ENCODE peak calls at places on chromosomes 2 and 18, in four cellular contexts. W is stomach, A is Peyer's patch, E is SK-N-SH. O is an unnamed sample.

GRCh38 chr2:172995323-172996244 is 80.1 kb upstream of the MAP3K20 start:
- DNase-seq in W (no peak), A (no peak), E (no peak), O (no peak)

GRCh38 chr2:83742117-83742782 is 716.8 kb downstream of the SUCLG1 start:
- DNase-seq in W (no peak), A (no peak), E (peak; percentile 1), O (no peak)

GRCh38 chr2:149410701-149411484 is 80.5 kb downstream of the LYPD6 start:
- DNase-seq in W (no peak), A (no peak), E (no peak), O (no peak)

GRCh38 chr2:189633392-189633811 is 27.9 kb upstream of the ASNSD1 start:
- DNase-seq in W (no peak), A (no peak), E (no peak), O (no peak)

GRCh38 chr2:187003611-187004010 is 154.6 kb upstream of the ZSWIM2 start:
- DNase-seq in W (no peak), A (no peak), E (no peak), O (no peak)

GRCh38 chr2:201807452-201807980 is 1.2 kb downstream of the CDK15 start:
- DNase-seq in W (no peak), A (no peak), E (peak; percentile 36), O (no peak)

GRCh38 chr2:3326871-3327270 is 50.7 kb downstream of the EIPR1 start:
- DNase-seq in W (no peak), A (no peak), E (no peak), O (no peak)

GRCh38 chr2:112714836-112715631 is 5.8 kb upstream of the NT5DC4 start:
- DNase-seq in W (no peak), A (no peak), E (no peak), O (no peak)

GRCh38 chr2:174717273-174717672 is 47.0 kb downstream of the CHRNA1 start:
- DNase-seq in W (no peak), A (no peak), E (no peak), O (no peak)

GRCh38 chr18:44588466-44588865 is 92.2 kb upstream of the SETBP1 start:
- DNase-seq in W (no peak), A (no peak), E (no peak), O (no peak)

GRCh38 chr2:180707867-180708205 is 272.6 kb upstream of the UBE2E3 start:
- DNase-seq in W (no peak), A (no peak), E (no peak), O (no peak)

GRCh38 chr2:215929602-215930335 is 83.6 kb downstream of the MREG start:
- DNase-seq in W (no peak), A (no peak), E (no peak), O (no peak)

GRCh38 chr2:176081993-176082884 is 1.5 kb downstream of the EVX2 start:
- DNase-seq in W (no peak), A (peak; percentile 54), E (peak; percentile 76), O (no peak)

GRCh38 chr2:130370490-130370889 is 14.6 kb downstream of the PTPN18 start:
- DNase-seq in W (no peak), A (no peak), E (no peak), O (peak; percentile 55)

GRCh38 chr2:109126501-109126860 is 2.5 kb upstream of the SH3RF3 start:
- DNase-seq in W (no peak), A (no peak), E (no peak), O (no peak)

GRCh38 chr18:8117008-8117376 is 492.2 kb upstream of the RAB12 start:
- DNase-seq in W (no peak), A (no peak), E (no peak), O (no peak)

GRCh38 chr2:145721681-145722080 is 1201.8 kb upstream of the ZEB2 start:
- DNase-seq in W (no peak), A (no peak), E (no peak), O (no peak)

GRCh38 chr18:79693561-79694205 is 14.1 kb downstream of the CTDP1 start:
- DNase-seq in W (no peak), A (no peak), E (no peak), O (no peak)

GRCh38 chr2:45895477-45895876 is 244.0 kb downstream of the PRKCE start:
- DNase-seq in W (no peak), A (no peak), E (no peak), O (no peak)

GRCh38 chr2:200185575-200186103 is 120.9 kb upstream of the SPATS2L start:
- DNase-seq in W (no peak), A (no peak), E (no peak), O (no peak)

GRCh38 chr18:55706893-55707292 is 118.9 kb upstream of the TCF4 start:
- DNase-seq in W (no peak), A (no peak), E (no peak), O (no peak)

GRCh38 chr2:172836386-172837200 is 100.9 kb downstream of the RAPGEF4 start:
- DNase-seq in W (no peak), A (no peak), E (no peak), O (no peak)

GRCh38 chr2:43707255-43707654 is 31.0 kb upstream of the C1GALT1C1L start:
- DNase-seq in W (no peak), A (no peak), E (no peak), O (no peak)

GRCh38 chr2:143994936-143995335 is 525.0 kb downstream of the ZEB2 start:
- DNase-seq in W (no peak), A (no peak), E (no peak), O (no peak)

GRCh38 chr2:67646714-67647333 is 249.7 kb downstream of the ETAA1 start:
- DNase-seq in W (no peak), A (no peak), E (no peak), O (no peak)
- H3K27me3 ChIP-seq in W (no peaks in the 10 kb centered on the region), A (no peaks in the 10 kb centered on the region), E (no peaks in the 10 kb centered on the region), O (no peaks in the 10 kb centered on the region)

DNA sequence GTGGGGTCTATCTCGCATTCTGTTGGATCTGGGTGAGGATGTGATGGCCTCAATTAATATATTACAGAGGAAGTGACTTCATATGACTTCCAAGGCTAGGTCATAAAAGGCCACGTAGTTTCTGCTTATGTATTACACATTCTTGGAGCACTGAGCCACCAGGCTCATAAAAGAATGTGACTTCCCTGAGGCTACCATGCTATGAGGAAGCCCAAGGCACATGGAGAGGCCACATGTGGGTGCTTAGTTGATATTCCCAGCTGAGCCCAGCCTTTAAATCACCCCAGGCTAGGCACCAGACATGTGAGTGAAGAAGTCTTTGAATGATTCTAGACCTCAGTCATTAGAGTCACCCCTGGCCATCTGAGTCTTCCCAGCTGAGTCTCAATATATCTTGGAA is 13.3 kb upstream of the REEP1 start:
- DNase-seq in W (no peak), A (no peak), E (no peak), O (no peak)
- H3K27me3 ChIP-seq in W (peaks cover 21% of the 10 kb centered on the region), A (no peaks in the 10 kb centered on the region), E (no peaks in the 10 kb centered on the region), O (no peaks in the 10 kb centered on the region)

GRCh38 chr2:118473241-118473640 is 374.2 kb downstream of the EN1 start:
- DNase-seq in W (no peak), A (no peak), E (no peak), O (no peak)
- H3K27me3 ChIP-seq in W (peaks cover 25% of the 10 kb centered on the region), A (no peaks in the 10 kb centered on the region), E (peaks cover 15% of the 10 kb centered on the region), O (no peaks in the 10 kb centered on the region)

GRCh38 chr18:47730795-47731194 is 199.7 kb downstream of the SMAD2 start:
- DNase-seq in W (no peak), A (no peak), E (no peak), O (no peak)
- H3K27me3 ChIP-seq in W (peaks cover 39% of the 10 kb centered on the region), A (no peaks in the 10 kb centered on the region), E (no peaks in the 10 kb centered on the region), O (no peaks in the 10 kb centered on the region)

GRCh38 chr18:78681396-78681795 is 298.2 kb upstream of the SALL3 start:
- DNase-seq in W (no peak), A (peak; percentile 28), E (no peak), O (no peak)
- H3K27me3 ChIP-seq in W (peaks cover 29% of the 10 kb centered on the region), A (no peaks in the 10 kb centered on the region), E (peaks cover 72% of the 10 kb centered on the region), O (no peaks in the 10 kb centered on the region)

GRCh38 chr2:107988108-107988507 is 1.8 kb downstream of the SLC5A7 start:
- DNase-seq in W (no peak), A (no peak), E (no peak), O (no peak)
- H3K27me3 ChIP-seq in W (peaks cover 33% of the 10 kb centered on the region), A (peaks cover 11% of the 10 kb centered on the region), E (no peaks in the 10 kb centered on the region), O (no peaks in the 10 kb centered on the region)

GRCh38 chr2:26694001-26694400 is 1.5 kb downstream of the KCNK3 start:
- DNase-seq in W (no peak), A (no peak), E (no peak), O (no peak)

GRCh38 chr2:26691140-26691539 is 1.4 kb upstream of the KCNK3 start:
- DNase-seq in W (no peak), A (no peak), E (no peak), O (no peak)

GRCh38 chr2:26691881-26692813 is at the start of gene KCNK3:
- DNase-seq in W (peak; percentile 50), A (peak; percentile 59), E (peak; percentile 97), O (no peak)

GRCh38 chr2:26692814-26693286 is 328 bp downstream of the KCNK3 start:
- DNase-seq in W (no peak), A (no peak), E (peak; percentile 83), O (no peak)

DNA sequence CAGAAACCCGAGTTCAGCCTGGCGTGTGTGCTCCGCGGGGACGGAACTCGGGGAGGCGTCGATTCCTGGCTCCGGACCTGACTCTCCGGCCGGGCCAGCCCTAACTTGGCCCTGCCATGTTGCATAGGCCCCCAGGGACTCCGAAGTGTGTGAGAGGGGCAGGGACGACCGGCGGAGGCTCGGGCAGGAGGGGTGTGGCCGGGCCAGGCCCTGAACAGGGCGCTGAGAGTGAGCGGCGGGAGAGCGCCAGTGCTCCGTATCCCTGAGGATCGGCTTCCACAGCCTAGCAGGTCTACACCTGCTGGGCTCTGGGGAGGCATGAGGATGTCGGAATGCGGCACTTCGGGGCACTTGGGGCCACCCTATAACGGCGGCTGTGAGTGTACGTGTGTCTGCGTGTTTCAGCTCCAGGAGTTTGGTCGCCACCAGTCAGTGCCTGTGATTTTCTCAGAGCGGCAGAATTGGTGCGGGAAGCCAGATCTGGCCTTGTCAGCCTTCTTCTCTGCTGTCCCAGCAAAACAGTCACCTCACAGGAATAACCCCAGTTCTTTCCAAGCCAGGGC is 846 bp downstream of the KCNK3 start:
- DNase-seq in W (no peak), A (no peak), E (peak; percentile 82), O (no peak)
- H3K27me3 ChIP-seq in W (peaks cover 88% of the 10 kb centered on the region), A (peaks cover 8% of the 10 kb centered on the region), E (peaks cover 34% of the 10 kb centered on the region), O (peaks cover 14% of the 10 kb centered on the region)